ENCODE peak calls at places on chromosome 1, in nine cellular contexts. P, Q, H, S, E, B, G, M and J are unnamed samples.

GRCh38 chr1:234842726-234843641 is 233.0 kb upstream of the IRF2BP2 start:
- DNase-seq in P (no peak), Q (no peak), H (no peak), S (no peak), E (peak), B (peak), G (peak), M (no peak), J (no peak)

GRCh38 chr1:48105167-48105566 is 108.0 kb upstream of the TRABD2B start:
- DNase-seq in P (no peak), Q (no peak), H (no peak), S (no peak), E (no peak), B (peak), G (no peak), M (peak), J (no peak)

GRCh38 chr1:179121159-179121938 is 39.5 kb downstream of the TOR3A start:
- DNase-seq in P (peak), Q (peak), H (no peak), S (no peak), E (peak), B (peak), G (no peak), M (peak), J (no peak)

GRCh38 chr1:160707171-160708109 is 4.2 kb downstream of the CD48 start:
- DNase-seq in P (no peak), Q (no peak), H (no peak), S (no peak), E (peak), B (no peak), G (no peak), M (no peak), J (no peak)

GRCh38 chr1:51313961-51314777 is 16.2 kb downstream of the TTC39A start:
- DNase-seq in P (no peak), Q (peak), H (no peak), S (no peak), E (no peak), B (no peak), G (peak), M (peak), J (no peak)

GRCh38 chr1:1672181-1672965 is 13.6 kb upstream of the CDK11B start:
- DNase-seq in P (no peak), Q (no peak), H (no peak), S (no peak), E (peak), B (no peak), G (no peak), M (no peak), J (no peak)

GRCh38 chr1:91622586-91622985 is 121.9 kb downstream of the CDC7 start:
- DNase-seq in P (no peak), Q (no peak), H (peak), S (no peak), E (no peak), B (no peak), G (peak), M (no peak), J (peak)

GRCh38 chr1:229704157-229704556 is 78.1 kb downstream of the URB2 start:
- DNase-seq in P (no peak), Q (no peak), H (no peak), S (no peak), E (no peak), B (no peak), G (no peak), M (no peak), J (no peak)

GRCh38 chr1:176167210-176167609 is 39.9 kb downstream of the COP1 start:
- DNase-seq in P (no peak), Q (no peak), H (no peak), S (no peak), E (no peak), B (no peak), G (no peak), M (no peak), J (no peak)